ENCODE peak calls at places on chromosomes 2 and 18, in seven cellular contexts. S, Z, I, R, H, U and L are unnamed samples.
A peak's percentile ranks its signal among the peaks of the same experiment; 100 is the strongest.

GRCh38 chr2:111710613-111711012 is 173.4 kb downstream of the ANAPC1 start:
- DNase-seq in S (no peak), Z (no peak), I (no peak), R (no peak), H (no peak), U (no peak), L (no peak)

GRCh38 chr2:160251566-160251965 is 51.5 kb upstream of the ITGB6 start:
- DNase-seq in S (no peak), Z (no peak), I (no peak), R (no peak), H (no peak), U (no peak), L (no peak)

GRCh38 chr2:71859211-71859847 is 288.3 kb downstream of the CYP26B1 start:
- DNase-seq in S (no peak), Z (no peak), I (no peak), R (no peak), H (no peak), U (no peak), L (no peak)

GRCh38 chr18:58354791-58355190 is 274.1 kb downstream of the ALPK2 start:
- DNase-seq in S (no peak), Z (no peak), I (no peak), R (no peak), H (no peak), U (no peak), L (no peak)

GRCh38 chr2:26971911-26972786 is 1.7 kb downstream of the MAPRE3 start:
- DNase-seq in S (no peak), Z (no peak), I (no peak), R (no peak), H (no peak), U (no peak), L (no peak)

GRCh38 chr18:8972116-8972515 is 130.4 kb upstream of the NDUFV2 start:
- DNase-seq in S (no peak), Z (no peak), I (no peak), R (no peak), H (no peak), U (no peak), L (no peak)

GRCh38 chr2:143901185-143901842 is 618.6 kb downstream of the ZEB2 start:
- DNase-seq in S (no peak), Z (no peak), I (peak; percentile 51), R (no peak), H (no peak), U (no peak), L (no peak)

GRCh38 chr2:110149330-110150220 is 34.0 kb upstream of the MALL start:
- DNase-seq in S (no peak), Z (no peak), I (peak; percentile 85), R (no peak), H (no peak), U (no peak), L (no peak)

GRCh38 chr2:230850358-230850658 is 14.4 kb upstream of the ITM2C start:
- DNase-seq in S (no peak), Z (no peak), I (no peak), R (no peak), H (no peak), U (no peak), L (no peak)

GRCh38 chr2:128347701-128348504 is 29.2 kb upstream of the HS6ST1 start:
- DNase-seq in S (no peak), Z (no peak), I (no peak), R (no peak), H (no peak), U (peak; percentile 85), L (peak; percentile 61)

GRCh38 chr18:34576622-34577021 is 133.5 kb upstream of the DTNA start:
- DNase-seq in S (no peak), Z (no peak), I (no peak), R (no peak), H (no peak), U (no peak), L (no peak)

GRCh38 chr2:151251012-151251411 is 10.7 kb downstream of the RBM43 start:
- DNase-seq in S (no peak), Z (no peak), I (no peak), R (no peak), H (no peak), U (no peak), L (no peak)

GRCh38 chr2:240259201-240259923 is 118.9 kb upstream of the OTOS start:
- DNase-seq in S (no peak), Z (no peak), I (no peak), R (no peak), H (no peak), U (peak; percentile 58), L (no peak)

GRCh38 chr2:148209598-148209997 is 188.7 kb downstream of the MBD5 start:
- DNase-seq in S (peak; percentile 48), Z (no peak), I (peak; percentile 15), R (peak; percentile 7), H (no peak), U (no peak), L (no peak)

GRCh38 chr2:131047275-131047652 is 46.0 kb downstream of the FAM168B start:
- DNase-seq in S (no peak), Z (no peak), I (no peak), R (no peak), H (no peak), U (no peak), L (no peak)

GRCh38 chr18:48767090-48767670 is 183.6 kb downstream of the SMAD7 start:
- DNase-seq in S (no peak), Z (no peak), I (no peak), R (no peak), H (no peak), U (peak; percentile 47), L (peak; percentile 36)

GRCh38 chr18:47775961-47776360 is 154.5 kb downstream of the SMAD2 start:
- DNase-seq in S (peak; percentile 32), Z (no peak), I (no peak), R (no peak), H (no peak), U (no peak), L (peak; percentile 18)

GRCh38 chr2:167689444-167689843 is 558.0 kb downstream of the STK39 start:
- DNase-seq in S (peak; percentile 39), Z (no peak), I (peak; percentile 36), R (no peak), H (peak; percentile 39), U (no peak), L (peak; percentile 30)
- TF ChIP-seq JUND in S (no peak), Z (no peak), I (no peak), R (no peak), H (no peak), U (no peak), L (no peak)

DNA sequence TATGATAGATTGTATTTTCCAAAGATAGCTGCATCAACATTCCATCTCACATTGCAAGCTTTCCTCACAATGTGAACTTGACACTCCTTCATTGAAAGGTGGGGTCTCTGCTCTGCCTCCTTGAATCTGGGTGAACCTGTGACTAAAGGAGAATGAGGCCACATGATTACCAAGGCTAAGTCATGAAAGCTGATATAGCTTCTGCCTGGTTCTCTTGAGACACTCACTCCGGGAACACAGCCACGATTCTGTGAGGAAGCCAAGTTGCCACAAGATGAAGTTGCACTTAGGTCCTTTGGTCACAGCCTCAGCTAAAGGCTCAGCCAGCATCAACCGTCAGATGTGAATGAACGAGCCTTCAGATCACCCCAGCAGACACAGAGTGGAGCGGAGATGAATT is 94.7 kb upstream of the FAM136A start:
- DNase-seq in S (no peak), Z (no peak), I (no peak), R (no peak), H (no peak), U (no peak), L (no peak)
- TF ChIP-seq JUND in S (no peak), Z (no peak), I (no peak), R (no peak), H (no peak), U (no peak), L (no peak)

GRCh38 chr2:45825001-45825651 is 173.7 kb downstream of the PRKCE start:
- DNase-seq in S (no peak), Z (no peak), I (no peak), R (no peak), H (no peak), U (no peak), L (peak; percentile 60)

GRCh38 chr2:45820048-45820447 is 168.6 kb downstream of the PRKCE start:
- DNase-seq in S (no peak), Z (no peak), I (no peak), R (no peak), H (no peak), U (no peak), L (no peak)

GRCh38 chr2:45823723-45824206 is 172.3 kb downstream of the PRKCE start:
- DNase-seq in S (no peak), Z (no peak), I (no peak), R (no peak), H (no peak), U (peak; percentile 89), L (peak; percentile 59)

GRCh38 chr2:45821558-45822271 is 170.2 kb downstream of the PRKCE start:
- DNase-seq in S (peak; percentile 66), Z (no peak), I (peak; percentile 23), R (no peak), H (no peak), U (no peak), L (no peak)

DNA sequence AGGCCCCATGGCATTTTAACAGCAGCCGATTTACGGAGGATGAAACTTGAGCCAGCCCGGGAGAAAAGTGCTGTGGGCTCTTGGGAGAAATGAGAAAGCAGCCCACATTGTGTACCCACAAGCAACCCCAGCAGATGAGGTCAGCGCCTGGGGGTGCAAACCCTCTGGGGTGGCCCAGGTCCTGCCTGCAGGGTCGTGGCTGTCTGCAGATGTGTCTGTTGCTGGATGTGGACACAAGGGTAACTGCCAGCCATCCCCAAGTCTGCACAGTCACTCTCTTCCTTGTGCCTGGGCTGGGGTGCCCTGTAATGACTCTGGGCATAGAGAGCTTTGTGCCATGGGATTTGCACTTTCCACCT is 170.8 kb downstream of the PRKCE start:
- DNase-seq in S (no peak), Z (no peak), I (no peak), R (no peak), H (no peak), U (no peak), L (peak; percentile 35)
- TF ChIP-seq JUND in S (no peak), Z (no peak), I (no peak), R (no peak), H (no peak), U (no peak), L (no peak)

GRCh38 chr2:209662091-209662490 is 109.5 kb upstream of the UNC80 start:
- DNase-seq in S (no peak), Z (no peak), I (no peak), R (no peak), H (no peak), U (no peak), L (no peak)

GRCh38 chr2:209663666-209664065 is 108.0 kb upstream of the UNC80 start:
- DNase-seq in S (no peak), Z (no peak), I (no peak), R (no peak), H (no peak), U (no peak), L (no peak)

GRCh38 chr2:209666296-209666695 is 105.3 kb upstream of the UNC80 start:
- DNase-seq in S (no peak), Z (no peak), I (no peak), R (no peak), H (no peak), U (no peak), L (no peak)

GRCh38 chr2:209663149-209663548 is 108.5 kb upstream of the UNC80 start:
- DNase-seq in S (no peak), Z (no peak), I (no peak), R (no peak), H (no peak), U (peak; percentile 70), L (no peak)

DNA sequence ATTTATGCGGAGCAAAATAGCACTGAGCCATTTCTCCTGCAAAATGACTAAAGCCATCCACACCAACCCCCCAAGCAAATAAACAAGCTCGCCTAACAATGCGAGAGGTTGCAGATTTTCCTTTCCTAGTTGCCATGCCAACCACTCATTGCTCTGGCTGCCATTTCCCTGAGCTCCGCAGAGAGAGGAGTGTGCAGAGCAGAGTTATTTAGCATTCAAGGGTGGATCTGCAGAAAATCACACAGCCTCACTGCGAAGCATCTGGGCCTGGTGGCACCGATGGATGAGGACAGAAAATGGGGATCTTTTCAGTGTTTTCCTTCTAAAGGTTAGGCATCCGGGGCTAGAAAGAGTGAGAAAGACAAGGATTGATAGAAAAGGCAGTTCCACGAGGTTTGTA is 110.3 kb upstream of the UNC80 start:
- DNase-seq in S (no peak), Z (no peak), I (no peak), R (no peak), H (no peak), U (peak; percentile 65), L (no peak)
- TF ChIP-seq JUND in S (no peak), Z (no peak), I (no peak), R (no peak), H (no peak), U (no peak), L (no peak)